ENCODE peak calls at places on chromosomes 4 and X, in four cellular contexts. T, C, H and D are unnamed samples.

GRCh38 chr4:81418572-81418971 is 53.1 kb downstream of the RASGEF1B start:
- DNase-seq in T (no peak), C (no peak), H (no peak), D (no peak)

GRCh38 chr4:183989471-183989870 is 84.4 kb downstream of the STOX2 start:
- DNase-seq in T (no peak), C (no peak), H (no peak), D (no peak)

GRCh38 chr4:946517-947471 is 14.5 kb downstream of the TMEM175 start:
- DNase-seq in T (no peak), C (no peak), H (no peak), D (no peak)

GRCh38 chr4:15239866-15240265 is 188.0 kb upstream of the C1QTNF7 start:
- DNase-seq in T (no peak), C (no peak), H (no peak), D (no peak)

GRCh38 chr4:1274871-1275270 is 14.8 kb upstream of the MAEA start:
- DNase-seq in T (no peak), C (no peak), H (no peak), D (no peak)

GRCh38 chrX:18574591-18574990 is 97.3 kb downstream of the RS1 start:
- DNase-seq in T (peak; percentile 22), C (no peak), H (peak; percentile 15), D (peak; percentile 24)

GRCh38 chr4:150072906-150073714 is 5.1 kb upstream of the DCLK2 start:
- DNase-seq in T (no peak), C (no peak), H (peak; percentile 85), D (peak; percentile 88)

GRCh38 chr4:88964450-88964849 is 92.5 kb downstream of the FAM13A start:
- DNase-seq in T (no peak), C (no peak), H (no peak), D (no peak)

GRCh38 chrX:131942045-131942444 is 81.1 kb upstream of the STK26 start:
- DNase-seq in T (no peak), C (no peak), H (no peak), D (no peak)

GRCh38 chr4:113637363-113637762 is 124.2 kb downstream of the CAMK2D start:
- DNase-seq in T (no peak), C (no peak), H (peak; percentile 24), D (no peak)

GRCh38 chr4:164779811-164780216 is 25.9 kb downstream of the SMIM31 start:
- DNase-seq in T (no peak), C (no peak), H (peak; percentile 19), D (no peak)